ENCODE peak calls at places on chromosomes 1 and 21, in nine cellular contexts. Q is HFF-Myc, V is neural progenitor cell, H is AG09309, J is transverse colon, D is HepG2, F is fibroblast of pulmonary artery, N is HCT116, T is IMR-90. L is an unnamed sample.

GRCh38 chr21:45460011-45460565 is 55.1 kb downstream of the COL18A1 start:
- DNase-seq in V (no peak), N (no peak), T (no peak), F (no peak), H (no peak), Q (no peak), D (no peak), J (no peak), L (no peak)

GRCh38 chr21:27649323-27649722 is 682.4 kb upstream of the ADAMTS5 start:
- DNase-seq in Q (peak; percentile 15), H (peak; percentile 66), F (peak; percentile 92), V (no peak), D (no peak), T (peak; percentile 97), J (no peak), N (no peak), L (peak; percentile 97)

GRCh38 chr1:26771643-26772321 is 16.0 kb upstream of the PIGV start:
- DNase-seq in D (peak; percentile 77), N (peak; percentile 52), H (peak; percentile 93), J (no peak), F (peak; percentile 95), Q (peak; percentile 95), V (no peak), T (peak; percentile 99), L (peak; percentile 88)

GRCh38 chr1:116735246-116735645 is 19.0 kb upstream of the CD2 start:
- DNase-seq in T (no peak), J (no peak), H (no peak), F (no peak), V (no peak), Q (no peak), D (no peak), N (no peak), L (no peak)

GRCh38 chr1:202162049-202162417 is 1.6 kb upstream of the PTPN7 start:
- DNase-seq in T (no peak), H (no peak), Q (no peak), F (no peak), D (no peak), J (peak; percentile 32), N (no peak), V (no peak), L (no peak)

GRCh38 chr1:236638935-236639334 is 34.6 kb upstream of the HEATR1 start:
- DNase-seq in N (no peak), T (no peak), F (no peak), J (no peak), H (no peak), Q (no peak), V (no peak), D (no peak), L (no peak)

GRCh38 chr1:119742193-119742592 is 26.5 kb downstream of the HMGCS2 start:
- DNase-seq in N (no peak), D (no peak), J (no peak), V (no peak), T (peak; percentile 38), F (peak; percentile 4), H (peak; percentile 3), Q (no peak), L (no peak)

GRCh38 chr1:164064501-164064900 is 494.5 kb upstream of the PBX1 start:
- DNase-seq in J (no peak), T (no peak), H (no peak), F (peak; percentile 7), N (no peak), Q (peak; percentile 9), V (no peak), D (no peak), L (peak; percentile 18)

GRCh38 chr1:153597206-153597605 is 15.7 kb downstream of the S100A16 start:
- DNase-seq in T (peak; percentile 86), V (no peak), N (no peak), F (no peak), J (peak; percentile 22), D (peak; percentile 42), Q (no peak), H (no peak), L (peak; percentile 84)

GRCh38 chr1:229058716-229059115 is 212.2 kb upstream of the RAB4A start:
- DNase-seq in N (no peak), D (no peak), H (no peak), Q (no peak), F (peak; percentile 19), T (no peak), J (no peak), V (no peak), L (no peak)

GRCh38 chr21:37071561-37072238 is 1.2 kb downstream of the PIGP start:
- DNase-seq in N (no peak), J (peak; percentile 64), D (no peak), H (peak; percentile 61), T (peak; percentile 77), V (peak; percentile 29), Q (no peak), F (peak; percentile 86), L (peak; percentile 63)

GRCh38 chr1:218705911-218706893 is 361.1 kb downstream of the TGFB2 start:
- DNase-seq in F (peak; percentile 94), D (peak; percentile 72), T (peak; percentile 97), H (peak; percentile 99), V (no peak), Q (peak; percentile 95), N (peak; percentile 93), J (no peak), L (peak; percentile 97)

GRCh38 chr1:94720091-94720793 is 99.9 kb upstream of the SLC44A3 start:
- DNase-seq in H (no peak), D (no peak), J (no peak), V (no peak), F (no peak), N (no peak), Q (no peak), T (no peak), L (no peak)

DNA sequence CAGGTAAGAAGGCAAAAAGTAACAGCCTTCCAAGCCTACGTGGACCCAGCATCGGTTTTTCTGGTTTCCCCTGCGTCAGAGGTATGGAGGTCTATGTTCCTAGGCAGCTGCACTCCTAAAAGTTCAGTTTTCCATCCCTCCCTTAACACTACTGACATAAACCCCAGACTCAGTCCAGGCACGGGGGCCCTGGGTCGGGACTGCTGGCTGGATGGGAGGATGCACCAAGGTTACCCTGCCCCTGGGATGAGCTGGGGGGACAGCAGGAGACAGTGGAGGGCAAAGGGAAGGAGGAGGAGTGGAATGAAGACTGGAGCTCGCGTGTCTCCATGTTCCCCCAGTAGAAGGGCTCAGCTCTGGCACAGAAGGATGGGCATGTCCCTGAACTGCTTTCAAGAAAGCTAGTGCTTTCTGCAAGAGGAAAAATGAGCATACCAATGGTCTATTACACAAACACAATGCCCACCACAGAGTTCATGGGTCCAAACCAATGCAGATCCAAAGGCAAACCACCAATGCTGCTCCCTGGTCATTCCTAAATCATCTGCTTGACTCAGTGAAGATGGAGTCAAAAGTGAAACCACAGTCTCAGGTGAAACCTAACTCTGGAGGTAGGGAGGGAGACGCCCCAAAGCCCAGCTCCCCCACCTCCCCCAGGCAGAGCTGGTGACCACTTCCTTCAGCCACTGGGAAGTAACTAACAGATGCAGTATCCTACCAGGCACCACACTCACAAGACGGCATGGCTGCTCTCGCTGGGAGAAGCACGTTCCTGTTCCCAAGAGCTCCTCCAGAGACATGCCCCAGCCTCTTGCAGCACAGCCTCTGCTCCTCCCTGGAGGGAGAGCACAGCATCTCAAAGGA is 54.9 kb downstream of the CD46 start:
- DNase-seq in F (no peak), Q (no peak), N (no peak), T (peak; percentile 53), V (no peak), H (no peak), J (no peak), D (no peak), L (peak; percentile 44)
- H3K4me3 ChIP-seq in F (no peak overlapping the region), Q (no peak overlapping the region), N (no peak overlapping the region), T (no peak overlapping the region), V (no peak overlapping the region), H (no peak overlapping the region), J (no peak overlapping the region), D (no peak overlapping the region), L (no peak overlapping the region)

GRCh38 chr1:192543445-192543844 is 32.1 kb upstream of the RGS1 start:
- DNase-seq in J (no peak), F (no peak), T (no peak), V (no peak), H (no peak), Q (no peak), N (no peak), D (no peak), L (no peak)

GRCh38 chr1:192544983-192545393 is 30.6 kb upstream of the RGS1 start:
- DNase-seq in T (peak; percentile 59), H (no peak), N (no peak), D (no peak), V (no peak), J (no peak), Q (no peak), F (peak; percentile 73), L (peak; percentile 64)

GRCh38 chr1:192550922-192551534 is 24.5 kb upstream of the RGS1 start:
- DNase-seq in D (no peak), Q (no peak), F (peak; percentile 78), H (peak; percentile 63), J (no peak), T (peak; percentile 88), N (peak; percentile 16), V (no peak), L (peak; percentile 64)

GRCh38 chr1:192545781-192546521 is 29.6 kb upstream of the RGS1 start:
- DNase-seq in J (no peak), T (no peak), D (no peak), N (no peak), Q (no peak), V (no peak), F (peak; percentile 64), H (no peak), L (no peak)

DNA sequence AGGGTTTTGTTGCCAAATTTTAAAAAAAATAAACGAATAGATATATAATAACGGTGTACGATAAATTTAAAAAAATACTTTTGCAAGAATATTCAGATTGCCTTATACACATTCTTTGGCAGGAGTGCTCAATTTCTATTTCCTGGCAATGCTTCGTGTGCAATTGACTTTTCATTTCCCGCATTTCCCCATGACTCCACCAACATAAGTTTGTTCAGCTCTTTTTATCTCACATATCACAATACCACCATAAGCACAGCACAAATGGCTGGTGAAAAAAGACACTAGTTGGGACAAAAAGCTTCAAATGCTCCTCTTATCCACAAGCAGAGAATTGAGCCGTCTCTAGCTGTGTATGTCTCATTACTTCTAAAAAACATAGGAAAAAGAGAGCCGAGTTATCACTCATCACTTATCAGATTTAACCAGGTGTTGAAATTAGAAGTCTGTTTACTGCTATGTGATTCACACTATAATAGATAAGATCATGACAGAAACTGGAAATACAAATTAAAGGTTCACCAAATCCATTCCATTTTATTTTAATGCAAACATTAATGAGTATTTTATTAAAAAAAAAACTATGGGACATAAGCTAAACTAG is 28.9 kb upstream of the RGS1 start:
- DNase-seq in V (no peak), D (no peak), T (no peak), F (peak; percentile 87), Q (no peak), J (no peak), N (no peak), H (no peak), L (no peak)
- TF ChIP-seq CTCF in V (no peak), D (no peak), T (no peak), F (no peak), Q (no peak), J (no peak), N (no peak), H (no peak), L (no peak)

GRCh38 chr21:15037894-15038293 is 26.9 kb downstream of the NRIP1 start:
- DNase-seq in V (no peak), Q (no peak), F (no peak), D (no peak), H (no peak), J (no peak), N (no peak), T (no peak), L (no peak)
- H3K4me3 ChIP-seq in V (no peak overlapping the region), Q (no peak overlapping the region), F (no peak overlapping the region), D (no peak overlapping the region), H (no peak overlapping the region), J (no peak overlapping the region), N (no peak overlapping the region), T (no peak overlapping the region), L (no peak overlapping the region)

GRCh38 chr1:243712890-243713425 is 137.1 kb downstream of the AKT3 start:
- DNase-seq in J (no peak), H (no peak), Q (no peak), V (no peak), F (peak; percentile 29), T (peak; percentile 19), D (no peak), N (peak; percentile 19), L (no peak)
- TF ChIP-seq CTCF in J (no peak), H (peak; percentile 37), Q (peak; percentile 3), V (peak; percentile 35), F (peak; percentile 49), T (peak; percentile 35), D (no peak), N (peak; percentile 39), L (no peak)